ENCODE peak calls at places on chromosome 11, in five cellular contexts. C is anterior cingulate cortex, O is neural crest cell, I is non-pigmented ciliary epithelial cell, M is ELR. D is an unnamed sample.

GRCh38 chr11:29816359-29816758 is 200.5 kb downstream of the KCNA4 start:
- DNase-seq in C (no peak), I (no peak), M (no peak), O (no peak), D (no peak)

GRCh38 chr11:126337121-126337471 is 18.4 kb upstream of the ST3GAL4 start:
- DNase-seq in O (no peak), M (no peak), C (no peak), I (no peak), D (no peak)

GRCh38 chr11:28243596-28243995 is 135.4 kb downstream of the METTL15 start:
- DNase-seq in C (no peak), O (no peak), M (no peak), I (no peak), D (no peak)

GRCh38 chr11:106457727-106458126 is 380.3 kb downstream of the AASDHPPT start:
- DNase-seq in I (no peak), C (no peak), M (peak), O (no peak), D (no peak)

GRCh38 chr11:130211781-130212401 is 52.3 kb downstream of the ST14 start:
- DNase-seq in C (no peak), M (no peak), O (no peak), I (no peak), D (peak)

GRCh38 chr11:44938066-44938691 is 12.5 kb downstream of the TP53I11 start:
- DNase-seq in I (no peak), O (no peak), C (no peak), M (no peak), D (no peak)

GRCh38 chr11:1868636-1869291 is 15.9 kb downstream of the LSP1 start:
- DNase-seq in C (no peak), O (no peak), M (no peak), I (no peak), D (no peak)

GRCh38 chr11:102413497-102413896 is 39.1 kb downstream of the TMEM123 start:
- DNase-seq in I (no peak), O (no peak), C (no peak), M (no peak), D (no peak)

GRCh38 chr11:72333657-72334056 is 89.7 kb upstream of the PHOX2A start:
- DNase-seq in M (no peak), I (no peak), O (no peak), C (no peak), D (no peak)

GRCh38 chr11:110097459-110098012 is 4.3 kb downstream of the ZC3H12C start:
- DNase-seq in O (no peak), C (no peak), I (no peak), M (peak), D (no peak)

GRCh38 chr11:2795491-2795991 is 90.0 kb downstream of the CDKN1C start:
- DNase-seq in I (no peak), M (no peak), O (no peak), C (no peak), D (no peak)

GRCh38 chr11:123316003-123316402 is 114.1 kb upstream of the GRAMD1B start:
- DNase-seq in I (no peak), M (no peak), C (no peak), O (no peak), D (no peak)

GRCh38 chr11:128725630-128726461 is 32.0 kb downstream of the FLI1 start:
- DNase-seq in O (no peak), M (no peak), C (no peak), I (no peak), D (no peak)

GRCh38 chr11:61627831-61628753 is 47.2 kb upstream of the SYT7 start:
- DNase-seq in M (peak), I (no peak), C (peak), O (peak), D (peak)

GRCh38 chr11:117809236-117810055 is 12.4 kb upstream of the DSCAML1 start:
- DNase-seq in M (peak), O (peak), C (peak), I (no peak), D (no peak)

GRCh38 chr11:8283510-8284272 is 20.0 kb upstream of the LMO1 start:
- DNase-seq in M (no peak), C (no peak), O (peak), I (no peak), D (peak)

GRCh38 chr11:2567026-2567671 is 122.3 kb downstream of the KCNQ1 start:
- DNase-seq in M (no peak), O (no peak), C (no peak), I (no peak), D (no peak)

GRCh38 chr11:118353084-118353710 is 6.2 kb upstream of the UBE4A start:
- DNase-seq in C (no peak), M (peak), I (no peak), O (no peak), D (no peak)

GRCh38 chr11:124470516-124471231 is 25.2 kb upstream of the OR8B8 start:
- DNase-seq in O (no peak), I (no peak), C (no peak), M (no peak), D (no peak)

GRCh38 chr11:12092714-12093113 is 17.7 kb upstream of the MICAL2 start:
- DNase-seq in C (no peak), O (no peak), M (no peak), I (no peak), D (no peak)

GRCh38 chr11:115496892-115497291 is 7.3 kb downstream of the CADM1 start:
- DNase-seq in M (no peak), I (no peak), O (no peak), C (no peak), D (no peak)

GRCh38 chr11:87290304-87290922 is 252.7 kb downstream of the TMEM135 start:
- DNase-seq in C (no peak), M (peak), I (no peak), O (no peak), D (no peak)

GRCh38 chr11:33723238-33723881 is 12.9 kb downstream of the CD59 start:
- DNase-seq in M (peak), C (no peak), I (peak), O (no peak), D (no peak)

D was measured in progenitor cell of endocrine pancreas.